ENCODE peak calls at places on chromosomes 4 and X, in four cellular contexts. N is HepG2, F is GM12878, R is K562. Y is an unnamed sample.

GRCh38 chr4:64200001-64200555 is 209.2 kb downstream of the TECRL start:
- DNase-seq in F (no peak), R (no peak), N (no peak), Y (no peak)

GRCh38 chr4:6641164-6641970 is 882 bp downstream of the MRFAP1 start:
- DNase-seq in N (no peak), R (peak), F (no peak), Y (no peak)

GRCh38 chr4:24470681-24471622 is 113.4 kb downstream of the DHX15 start:
- DNase-seq in R (no peak), F (no peak), N (no peak), Y (no peak)

GRCh38 chr4:40736910-40737309 is 12.8 kb upstream of the NSUN7 start:
- DNase-seq in F (no peak), N (peak), R (peak), Y (no peak)

GRCh38 chr4:3335385-3335784 is 42.6 kb downstream of the RGS12 start:
- DNase-seq in F (no peak), R (peak), N (no peak), Y (no peak)

GRCh38 chrX:111854778-111855490 is 21.0 kb upstream of the TRPC5OS start:
- DNase-seq in F (no peak), R (no peak), N (no peak), Y (no peak)

GRCh38 chr4:94507708-94508107 is 56.0 kb downstream of the PDLIM5 start:
- DNase-seq in N (peak), R (peak), F (no peak), Y (no peak)

GRCh38 chr4:48071171-48071570 is 54.6 kb downstream of the NIPAL1 start:
- DNase-seq in N (no peak), F (no peak), R (no peak), Y (no peak)

GRCh38 chrX:65667157-65667502 is 324 bp upstream of the MSN start:
- DNase-seq in F (no peak), R (no peak), N (no peak), Y (no peak)

GRCh38 chr4:123397276-123398150 is 918 bp downstream of the SPRY1 start:
- DNase-seq in F (no peak), N (peak), R (no peak), Y (peak)

GRCh38 chr4:25953740-25954139 is 39.7 kb downstream of the SMIM20 start:
- DNase-seq in R (no peak), F (no peak), N (peak), Y (no peak)

GRCh38 chrX:56025872-56026571 is 206.1 kb upstream of the KLF8 start:
- DNase-seq in F (no peak), N (no peak), R (no peak), Y (no peak)

GRCh38 chr4:15868065-15868464 is 70.5 kb downstream of the FGFBP1 start:
- DNase-seq in F (no peak), N (no peak), R (no peak), Y (no peak)
- TF ChIP-seq RFX5 in F (no peak), N (no peak), R (no peak), Y (no peak)

GRCh38 chr4:153634737-153635353 is 49.2 kb upstream of the TLR2 start:
- DNase-seq in F (no peak), N (peak), R (peak), Y (no peak)
- TF ChIP-seq CREB1 in F (no peak), N (no peak), R (no peak), Y (no peak)

GRCh38 chr4:10606483-10607155 is 77.9 kb downstream of the CLNK start:
- DNase-seq in R (no peak), F (no peak), N (no peak), Y (no peak)
- TF ChIP-seq RFX5 in R (no peak), F (no peak), N (no peak), Y (no peak)

DNA sequence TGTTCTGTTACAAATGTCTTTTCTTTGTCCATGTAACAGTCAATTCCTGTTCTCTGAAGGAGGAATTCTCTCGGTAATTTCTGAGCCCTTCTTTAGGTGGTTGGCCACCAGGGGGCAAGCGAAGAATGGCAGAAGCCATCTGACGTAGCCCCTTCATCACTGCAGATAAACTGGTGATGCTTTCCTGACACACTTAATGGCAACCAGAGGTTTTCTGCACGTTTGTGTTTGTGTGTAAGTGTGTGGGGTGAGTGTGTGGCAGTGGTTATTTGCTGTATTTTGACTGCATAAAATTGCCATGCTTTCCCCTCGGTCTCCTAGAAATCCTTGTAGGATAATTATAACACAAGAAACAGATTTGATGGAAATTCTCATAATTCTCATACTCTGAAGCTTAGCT is 64.8 kb upstream of the STOX2 start:
- DNase-seq in R (peak), F (peak), N (peak), Y (peak)
- TF ChIP-seq CREB1 in R (no peak), F (peak), N (peak), Y (peak)

GRCh38 chr4:14856076-14856926 is 146.0 kb upstream of the CPEB2 start:
- DNase-seq in R (peak), N (peak), F (peak), Y (peak)
- TF ChIP-seq RFX5 in R (no peak), N (no peak), F (no peak), Y (no peak)

GRCh38 chr4:158253350-158253980 is 43.2 kb downstream of the TMEM144 start:
- DNase-seq in R (peak), F (no peak), N (peak), Y (no peak)
- TF ChIP-seq CREB1 in R (no peak), F (no peak), N (no peak), Y (no peak)

DNA sequence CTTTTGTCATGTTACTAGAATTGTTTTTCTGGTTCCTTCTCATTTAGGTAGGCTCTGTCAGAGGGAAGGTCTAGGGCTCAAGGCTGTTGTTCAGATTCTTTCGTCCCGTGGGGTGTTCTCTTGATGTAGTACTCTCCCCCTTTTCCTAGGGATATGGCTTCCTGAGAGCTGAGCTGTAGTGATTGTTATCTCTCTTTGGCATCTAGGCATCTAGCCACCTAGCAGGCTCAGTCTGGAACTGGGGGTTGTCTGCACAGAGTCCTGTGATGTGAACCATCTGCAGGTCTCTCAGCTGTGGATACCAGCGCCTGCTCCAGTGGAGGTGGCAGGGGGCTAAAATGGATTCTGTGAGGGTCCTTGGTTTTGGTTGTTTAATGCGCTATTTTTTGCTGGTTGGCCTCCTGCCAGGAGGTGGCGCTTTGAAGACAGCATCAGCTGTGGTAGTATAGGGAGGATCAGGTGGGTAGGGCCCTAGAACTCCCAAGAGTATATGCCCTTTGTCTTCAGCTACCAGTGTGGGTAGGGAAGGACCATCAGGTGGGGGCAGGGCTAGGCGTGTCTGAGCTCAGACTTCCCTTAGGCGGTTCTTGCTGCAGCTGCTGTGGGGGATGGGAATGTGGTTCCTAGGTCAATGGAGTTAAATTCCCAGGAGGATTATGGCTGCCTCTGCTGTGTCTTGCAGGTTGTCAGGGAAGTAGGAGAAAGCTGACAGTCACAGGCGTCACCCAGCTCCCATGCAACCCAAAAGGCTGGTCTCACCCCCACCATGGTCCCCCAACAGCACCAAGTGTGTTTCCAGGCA is 78.0 kb upstream of the RAB40AL start:
- DNase-seq in R (no peak), N (no peak), F (no peak), Y (no peak)
- TF ChIP-seq RFX5 in R (no peak), N (no peak), F (no peak), Y (no peak)

DNA sequence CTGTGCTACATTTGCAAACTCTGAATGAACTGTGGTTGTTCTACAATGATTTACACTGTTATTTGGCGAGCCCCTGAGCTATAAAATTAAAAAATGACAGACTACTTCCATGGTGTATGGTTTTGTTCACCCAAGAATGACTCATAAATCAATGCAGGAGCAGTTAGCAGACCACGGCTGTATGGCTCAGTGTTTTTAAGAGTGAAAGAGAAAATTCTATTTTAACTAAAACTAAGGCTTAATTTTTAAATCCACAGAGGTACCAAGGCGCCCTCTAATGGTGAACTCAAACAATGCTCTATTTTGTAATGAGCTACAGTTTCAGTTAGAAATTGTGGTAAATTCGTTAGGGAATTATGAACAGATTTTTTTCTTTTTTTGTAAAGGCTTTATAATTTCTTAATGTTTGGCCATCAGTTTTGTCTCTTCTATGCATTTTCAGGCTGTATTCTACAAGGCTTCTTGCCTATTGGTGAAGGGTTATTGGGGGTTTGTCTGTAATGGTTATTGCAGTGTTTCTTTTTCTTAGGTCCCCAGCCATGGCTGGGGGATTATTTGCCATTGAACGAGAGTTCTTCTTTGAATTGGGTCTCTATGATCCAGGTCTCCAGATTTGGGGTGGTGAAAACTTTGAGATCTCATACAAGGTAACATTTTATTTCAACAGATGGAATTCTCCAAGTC is 32.5 kb downstream of the HMGB2 start:
- DNase-seq in N (no peak), F (no peak), R (peak), Y (no peak)
- TF ChIP-seq CREB1 in N (no peak), F (no peak), R (no peak), Y (no peak)

GRCh38 chr4:164731827-164732474 is 22.0 kb upstream of the SMIM31 start:
- DNase-seq in F (peak), N (peak), R (peak), Y (peak)

GRCh38 chr4:164730705-164731393 is 23.1 kb upstream of the SMIM31 start:
- DNase-seq in N (no peak), R (no peak), F (no peak), Y (no peak)

DNA sequence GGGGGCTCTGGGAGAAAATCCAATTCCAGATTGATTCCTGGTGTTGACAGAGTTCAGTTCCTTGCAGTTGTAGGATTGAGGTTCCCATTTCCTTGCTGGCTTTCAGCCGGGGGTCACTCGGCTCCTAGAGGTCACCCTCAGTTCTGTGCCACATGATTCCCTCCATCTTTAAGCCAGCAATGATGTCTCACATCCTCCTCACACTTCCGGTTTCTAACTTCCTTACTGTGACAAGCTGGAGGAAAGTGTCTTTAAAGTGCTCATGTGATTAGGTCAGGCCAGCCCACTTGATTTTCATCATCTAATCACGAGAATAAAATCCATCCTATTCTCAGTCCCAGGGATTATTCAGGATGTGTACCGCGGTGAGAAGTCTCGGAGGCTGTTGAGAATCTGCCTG is 19.5 kb upstream of the SMIM31 start:
- DNase-seq in N (no peak), F (no peak), R (no peak), Y (no peak)
- TF ChIP-seq RFX5 in N (no peak), F (no peak), R (no peak), Y (no peak)

Y was measured in H1.